ENCODE peak calls at places on chromosomes 11 and 22, in eight cellular contexts. V is mammary epithelial cell, U is body of pancreas, M is uterus, H is cardiac muscle cell, J is tibial nerve, Q is GM12865, K is HCT116. D is an unnamed sample.

GRCh38 chr11:21814169-21814568 is 378.7 kb upstream of the ANO5 start:
- DNase-seq in V (no peak), U (peak), M (no peak), H (no peak), J (no peak), Q (no peak), K (no peak), D (no peak)

GRCh38 chr11:7353100-7353499 is 101.4 kb downstream of the SYT9 start:
- DNase-seq in V (peak), U (no peak), M (no peak), H (peak), J (peak), Q (peak), K (peak), D (no peak)

GRCh38 chr11:74321487-74322188 is 10.2 kb upstream of the P4HA3 start:
- DNase-seq in V (peak), U (no peak), M (no peak), H (peak), J (peak), Q (peak), K (no peak), D (no peak)

GRCh38 chr11:35145249-35145648 is 6.3 kb downstream of the CD44 start:
- DNase-seq in V (no peak), U (peak), M (no peak), H (no peak), J (no peak), Q (peak), K (no peak), D (no peak)

GRCh38 chr11:83827940-83828554 is 541.9 kb upstream of the CCDC90B start:
- DNase-seq in V (no peak), U (no peak), M (no peak), H (peak), J (no peak), Q (peak), K (peak), D (no peak)

GRCh38 chr11:107043242-107043991 is 25.1 kb upstream of the GUCY1A2 start:
- DNase-seq in V (peak), U (no peak), M (no peak), H (no peak), J (no peak), Q (peak), K (no peak), D (peak)

GRCh38 chr11:90836031-90836430 is 613.2 kb upstream of the CHORDC1 start:
- DNase-seq in V (no peak), U (no peak), M (no peak), H (no peak), J (no peak), Q (no peak), K (no peak), D (no peak)

GRCh38 chr11:72584293-72584921 is 89.8 kb downstream of the PDE2A start:
- DNase-seq in V (no peak), U (peak), M (no peak), H (peak), J (peak), Q (no peak), K (no peak), D (no peak)

GRCh38 chr11:109547356-109548027 is 125.5 kb downstream of the C11orf87 start:
- DNase-seq in V (peak), U (no peak), M (no peak), H (no peak), J (no peak), Q (no peak), K (no peak), D (no peak)

GRCh38 chr11:64887757-64888405 is 9.5 kb upstream of the EHD1 start:
- DNase-seq in V (peak), U (peak), M (peak), H (peak), J (peak), Q (peak), K (peak), D (no peak)

GRCh38 chr11:64888406-64888757 is 10.0 kb upstream of the EHD1 start:
- DNase-seq in V (no peak), U (no peak), M (no peak), H (no peak), J (no peak), Q (no peak), K (no peak), D (no peak)

GRCh38 chr11:64888761-64889511 is 10.5 kb upstream of the EHD1 start:
- DNase-seq in V (no peak), U (peak), M (no peak), H (no peak), J (no peak), Q (no peak), K (no peak), D (no peak)

GRCh38 chr11:64885367-64886286 is 7.2 kb upstream of the EHD1 start:
- DNase-seq in V (no peak), U (no peak), M (no peak), H (no peak), J (no peak), Q (no peak), K (no peak), D (no peak)

DNA sequence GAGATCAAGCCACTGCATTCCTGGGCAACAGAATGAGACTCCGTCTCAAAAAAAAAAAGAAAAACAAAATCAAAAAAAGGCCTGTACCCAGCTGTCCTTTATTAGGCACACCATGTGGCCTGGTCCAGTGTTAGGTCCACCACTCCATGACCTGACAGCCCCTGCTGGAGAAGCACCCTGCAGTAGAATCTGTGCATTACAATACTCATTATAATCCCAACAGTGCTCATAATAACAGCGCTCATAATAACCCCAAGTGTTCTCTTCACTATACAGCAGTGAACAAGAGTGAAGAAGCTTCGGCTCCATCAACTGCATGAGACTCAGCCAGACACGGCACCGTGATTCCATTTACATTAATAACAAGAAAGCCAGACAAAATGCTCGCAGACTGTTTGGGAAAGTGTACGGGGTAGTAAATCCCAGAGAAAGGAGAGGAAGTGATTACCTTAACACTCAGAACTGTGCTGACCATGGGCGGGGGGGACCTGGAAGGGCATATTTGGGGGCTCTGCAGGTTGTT is 8.9 kb upstream of the EHD1 start:
- DNase-seq in V (no peak), U (no peak), M (no peak), H (no peak), J (no peak), Q (no peak), K (no peak), D (no peak)
- H3K4me3 ChIP-seq in V (no peak), U (no peak), M (no peak), H (no peak), J (no peak), Q (peak), K (peak), D (no peak)

DNA sequence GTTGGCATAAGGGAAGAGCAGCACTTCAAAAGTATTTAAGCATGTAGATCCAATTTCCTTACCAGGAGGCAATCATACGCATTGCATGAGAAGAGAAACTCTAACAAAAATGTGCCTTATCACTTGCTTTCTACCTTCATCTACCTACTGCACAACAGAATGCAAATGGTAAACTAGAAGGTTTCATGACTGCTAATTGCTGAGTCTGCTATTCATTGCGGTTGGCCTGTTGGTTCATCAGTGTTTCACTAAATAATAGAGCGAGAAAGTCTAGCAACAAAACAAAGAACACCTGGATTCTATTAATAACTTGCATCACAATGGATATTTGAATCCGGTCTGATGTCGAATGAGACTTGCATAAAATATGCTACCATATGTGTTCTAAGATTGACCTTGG is 229.0 kb downstream of the OPCML start:
- DNase-seq in V (no peak), U (no peak), M (no peak), H (no peak), J (no peak), Q (no peak), K (no peak), D (no peak)
- H3K4me3 ChIP-seq in V (no peak), U (no peak), M (no peak), H (no peak), J (no peak), Q (no peak), K (no peak), D (no peak)

DNA sequence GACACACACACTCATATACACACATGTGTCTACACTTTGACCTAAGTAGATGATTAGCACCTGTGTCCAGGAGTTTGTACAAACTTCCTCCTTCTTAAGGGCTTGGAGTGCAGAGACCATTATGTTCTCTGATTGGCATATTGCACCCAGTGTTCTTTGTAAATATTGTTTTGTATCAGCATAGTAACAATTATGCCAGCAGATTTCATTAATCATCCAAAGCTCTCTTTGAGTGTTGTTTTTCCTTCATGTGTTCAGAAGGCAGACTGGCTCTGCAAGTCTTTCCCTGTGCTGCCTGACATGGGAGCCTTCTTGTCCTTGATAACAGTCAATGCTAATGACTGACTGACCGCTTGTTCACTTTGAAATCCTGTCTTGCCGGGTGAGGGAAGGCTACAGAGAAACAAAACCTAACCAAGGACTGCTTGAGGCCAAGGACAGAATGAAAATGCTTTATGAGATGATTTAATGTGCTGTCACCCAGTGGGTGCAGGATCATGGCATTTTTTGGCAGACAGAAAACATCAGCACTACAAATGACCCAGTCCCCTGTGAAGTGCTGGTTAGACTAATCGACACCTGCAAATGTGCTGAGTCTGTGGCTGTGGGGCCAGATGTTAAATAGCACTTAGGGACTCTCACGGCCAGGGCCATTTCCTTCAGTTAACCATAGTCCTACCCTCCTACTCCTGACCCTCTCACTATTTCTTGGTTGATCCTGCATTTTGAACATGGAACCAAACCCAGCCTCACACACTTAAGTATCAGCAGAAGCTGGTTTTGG is 6.6 kb upstream of the BARX2 start:
- DNase-seq in V (no peak), U (no peak), M (no peak), H (peak), J (no peak), Q (no peak), K (no peak), D (no peak)
- H3K4me3 ChIP-seq in V (no peak), U (no peak), M (no peak), H (no peak), J (no peak), Q (no peak), K (no peak), D (no peak)

DNA sequence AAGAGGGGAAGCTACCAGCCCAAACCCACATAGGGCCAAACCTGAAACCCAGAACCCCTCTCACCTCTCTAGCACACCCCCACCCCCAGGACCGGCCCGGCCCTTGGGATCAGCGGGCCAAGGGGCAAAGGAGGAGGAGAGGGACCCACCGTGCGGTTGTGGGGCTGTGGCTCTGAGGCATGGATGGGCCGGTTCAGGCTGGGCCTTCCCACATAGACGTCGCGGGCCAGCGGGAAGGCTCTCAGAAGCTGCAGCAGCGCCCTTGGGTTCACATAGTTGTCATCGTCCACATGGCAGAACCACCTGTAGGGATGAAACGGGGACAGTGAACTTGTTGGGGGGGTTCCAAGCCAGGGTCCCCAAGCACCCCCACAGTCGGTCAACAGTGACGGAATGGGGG is 7.0 kb downstream of the MFNG start:
- DNase-seq in V (no peak), U (no peak), M (no peak), H (no peak), J (no peak), Q (no peak), K (no peak), D (no peak)
- H3K4me3 ChIP-seq in V (no peak), U (no peak), M (no peak), H (no peak), J (no peak), Q (no peak), K (no peak), D (no peak)

DNA sequence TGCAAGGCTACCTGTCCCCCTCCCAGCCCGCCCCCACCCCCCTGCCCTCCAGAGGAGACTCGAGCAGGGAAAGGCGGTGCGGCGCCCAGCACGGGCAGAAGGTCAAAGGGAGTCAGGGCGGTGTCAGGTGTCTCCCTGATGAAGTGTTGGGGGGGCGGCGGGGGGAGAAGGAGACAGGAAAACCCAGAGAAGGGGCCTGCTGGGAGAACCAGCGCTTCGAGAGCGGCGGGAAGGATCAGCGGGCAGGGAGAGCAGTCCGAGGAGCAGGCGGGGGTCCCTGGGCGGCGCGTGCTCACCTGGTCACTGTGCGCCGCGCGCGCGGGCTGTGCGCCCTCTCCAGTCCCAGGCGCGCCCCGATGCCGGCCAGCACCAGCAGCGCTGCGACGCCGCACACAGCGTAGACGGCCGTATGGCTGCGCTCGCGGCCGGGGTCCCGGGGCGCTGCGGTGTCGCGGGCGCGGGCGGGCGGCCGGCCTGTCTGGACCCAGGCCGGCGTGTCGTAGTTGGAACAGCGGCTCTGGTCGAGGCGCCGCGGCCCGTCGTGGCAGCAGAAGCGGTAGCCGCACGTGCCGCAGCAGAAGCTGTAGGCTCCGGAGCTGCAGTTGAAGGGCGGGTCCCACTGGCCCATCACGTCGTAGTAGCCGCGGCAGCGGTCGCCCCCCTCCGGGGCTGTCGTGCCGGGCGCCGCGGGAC is 886 bp downstream of the SHISA8 start:
- DNase-seq in V (no peak), U (no peak), M (no peak), H (peak), J (no peak), Q (no peak), K (no peak), D (no peak)
- H3K4me3 ChIP-seq in V (no peak), U (no peak), M (no peak), H (no peak), J (no peak), Q (no peak), K (peak), D (no peak)

DNA sequence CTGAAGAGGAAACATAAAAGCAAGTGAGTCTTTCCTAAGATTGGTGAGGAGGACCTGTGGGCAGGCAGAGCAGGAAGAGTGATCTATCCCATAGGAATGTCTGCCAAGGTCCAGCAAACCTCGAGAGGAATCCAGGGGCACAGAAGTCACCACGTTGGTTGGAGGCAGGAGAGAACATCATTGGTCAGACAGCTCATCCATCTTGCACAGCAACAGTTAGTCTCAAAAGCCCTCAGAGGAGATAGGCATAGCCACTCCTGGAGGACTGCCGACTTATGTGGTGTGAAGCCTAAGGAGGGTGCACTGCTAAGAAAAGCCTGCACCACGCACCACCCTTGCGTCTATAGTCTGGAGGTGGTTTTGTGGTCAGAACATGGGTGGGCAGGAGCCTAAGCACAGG is 109.1 kb downstream of the RASSF10 start:
- DNase-seq in V (peak), U (no peak), M (no peak), H (no peak), J (no peak), Q (no peak), K (peak), D (peak)
- H3K4me3 ChIP-seq in V (no peak), U (no peak), M (no peak), H (no peak), J (no peak), Q (no peak), K (no peak), D (no peak)

DNA sequence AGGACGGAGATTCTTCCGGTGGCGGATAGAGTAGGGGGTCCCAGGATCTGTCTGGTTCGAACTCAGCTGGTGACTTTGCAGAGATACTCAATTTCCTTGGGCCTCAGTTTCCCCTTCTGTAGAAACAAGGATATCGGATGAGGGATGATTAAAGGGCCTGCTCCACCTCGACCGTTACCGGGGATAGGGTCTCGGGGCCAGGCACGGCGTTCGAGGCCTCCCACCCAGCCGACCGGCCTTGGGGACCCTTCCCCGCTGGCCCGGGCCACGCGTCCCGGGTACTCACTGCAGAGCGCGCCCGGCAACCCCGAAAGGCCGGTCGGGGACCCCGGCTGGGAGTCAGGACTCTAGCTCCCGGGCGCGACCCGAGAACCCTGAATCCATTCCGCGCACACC is 321 bp downstream of the RHBDD3 start:
- DNase-seq in V (peak), U (no peak), M (no peak), H (peak), J (no peak), Q (no peak), K (no peak), D (no peak)
- H3K4me3 ChIP-seq in V (peak), U (peak), M (peak), H (peak), J (peak), Q (peak), K (peak), D (peak)

GRCh38 chr11:69818243-69819108 is 740 bp downstream of the FGF3 start:
- DNase-seq in V (no peak), U (no peak), M (no peak), H (no peak), J (no peak), Q (no peak), K (no peak), D (no peak)
- H3K4me3 ChIP-seq in V (no peak), U (no peak), M (no peak), H (peak), J (no peak), Q (no peak), K (peak), D (no peak)

GRCh38 chr22:19523240-19524169 is 705 bp downstream of the CLDN5 start:
- DNase-seq in V (peak), U (no peak), M (no peak), H (peak), J (no peak), Q (peak), K (no peak), D (no peak)

GRCh38 chr22:19520566-19521305 is 3.5 kb downstream of the CLDN5 start:
- DNase-seq in V (no peak), U (no peak), M (no peak), H (no peak), J (no peak), Q (no peak), K (no peak), D (no peak)

GRCh38 chr22:19522190-19522880 is 1.9 kb downstream of the CLDN5 start:
- DNase-seq in V (no peak), U (no peak), M (no peak), H (no peak), J (no peak), Q (no peak), K (no peak), D (no peak)

GRCh38 chr22:19524170-19525115 is at the start of gene CLDN5:
- DNase-seq in V (no peak), U (no peak), M (peak), H (peak), J (no peak), Q (no peak), K (no peak), D (no peak)

DNA sequence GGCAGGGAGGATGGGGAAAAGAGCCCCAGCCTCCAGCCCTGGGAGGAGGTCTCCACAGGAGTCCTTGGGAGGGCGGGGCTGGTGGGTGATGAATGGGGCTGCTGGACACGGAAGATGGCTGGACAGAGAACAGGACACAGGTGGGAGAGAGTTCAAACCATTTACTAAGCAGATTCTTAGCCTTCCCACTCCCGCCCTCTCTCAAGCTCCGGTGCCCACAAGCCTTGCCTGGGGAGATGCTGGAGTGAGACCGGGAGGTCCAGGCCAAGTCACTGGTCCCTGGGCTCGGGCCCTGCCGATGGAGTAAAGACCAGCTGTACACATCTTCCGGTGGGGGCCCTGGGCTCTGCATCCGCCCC is 1.4 kb downstream of the CLDN5 start:
- DNase-seq in V (no peak), U (no peak), M (no peak), H (no peak), J (no peak), Q (no peak), K (no peak), D (no peak)
- H3K4me3 ChIP-seq in V (no peak), U (no peak), M (peak), H (no peak), J (peak), Q (no peak), K (no peak), D (no peak)

D was measured in kidney epithelial cell.